ENCODE peak calls at places on chromosomes 11 and 22, in five cellular contexts. W is CD8-positive, alpha-beta memory T cell; H is thoracic aorta; M is cardiac muscle cell; P is endodermal cell. Z is an unnamed sample.

GRCh38 chr22:50170453-50171318 is at the start of gene PANX2:
- DNase-seq in W (no peak), H (no peak), P (peak; percentile 74), M (peak; percentile 69), Z (no peak)

GRCh38 chr11:133787379-133788103 is 57.8 kb downstream of the SPATA19 start:
- DNase-seq in H (no peak), P (peak; percentile 84), W (no peak), M (peak; percentile 37), Z (no peak)

GRCh38 chr11:27754035-27755017 is 54.1 kb upstream of the BDNF start:
- DNase-seq in H (no peak), P (no peak), W (no peak), M (no peak), Z (no peak)

GRCh38 chr22:43944670-43945430 is 10.4 kb upstream of the SAMM50 start:
- DNase-seq in M (no peak), P (no peak), H (no peak), W (no peak), Z (no peak)

GRCh38 chr11:109112748-109113378 is 309.1 kb upstream of the C11orf87 start:
- DNase-seq in H (no peak), W (no peak), M (peak; percentile 47), P (peak; percentile 65), Z (no peak)

GRCh38 chr11:120660024-120660565 is 148.5 kb downstream of the GRIK4 start:
- DNase-seq in W (no peak), H (no peak), M (peak; percentile 62), P (peak; percentile 89), Z (no peak)

GRCh38 chr11:119505861-119506260 is 82.9 kb upstream of the THY1 start:
- DNase-seq in M (no peak), P (no peak), H (no peak), W (no peak), Z (no peak)

GRCh38 chr11:96234866-96235441 is 108.0 kb downstream of the MAML2 start:
- DNase-seq in W (no peak), P (no peak), H (no peak), M (no peak), Z (no peak)

GRCh38 chr11:78319453-78319955 is 98.1 kb downstream of the GAB2 start:
- DNase-seq in H (no peak), M (no peak), P (no peak), W (no peak), Z (no peak)

GRCh38 chr11:1741741-1742140 is 8.7 kb downstream of the IFITM10 start:
- DNase-seq in P (no peak), H (no peak), M (no peak), W (no peak), Z (no peak)

GRCh38 chr11:133712235-133712634 is 133.1 kb downstream of the SPATA19 start:
- DNase-seq in H (no peak), P (no peak), M (no peak), W (no peak), Z (no peak)

GRCh38 chr11:104602643-104603042 is 295.6 kb downstream of the CASP12 start:
- DNase-seq in M (no peak), W (no peak), H (no peak), P (no peak), Z (no peak)

GRCh38 chr11:94283678-94284077 is 20.7 kb upstream of the IZUMO1R start:
- DNase-seq in W (no peak), P (no peak), H (no peak), M (no peak), Z (no peak)

GRCh38 chr11:44789466-44789865 is 62.7 kb downstream of the TSPAN18 start:
- DNase-seq in M (no peak), H (no peak), W (no peak), P (no peak), Z (no peak)

GRCh38 chr11:103109818-103110388 is 677 bp downstream of the DYNC2H1 start:
- DNase-seq in P (peak; percentile 59), H (no peak), W (no peak), M (no peak), Z (no peak)

GRCh38 chr11:68632802-68633201 is 51.5 kb upstream of the GAL start:
- DNase-seq in M (peak; percentile 78), W (peak; percentile 10), P (peak; percentile 93), H (no peak), Z (peak; percentile 21)

GRCh38 chr11:110187731-110188130 is 94.5 kb downstream of the ZC3H12C start:
- DNase-seq in H (no peak), P (no peak), M (no peak), W (no peak), Z (no peak)

GRCh38 chr11:115741376-115741775 is 237.2 kb upstream of the CADM1 start:
- DNase-seq in W (no peak), M (no peak), P (no peak), H (no peak), Z (no peak)

GRCh38 chr11:88827018-88827676 is 238.6 kb downstream of the GRM5 start:
- DNase-seq in H (no peak), M (no peak), P (no peak), W (no peak), Z (no peak)

GRCh38 chr11:48022445-48022844 is 42.1 kb downstream of the PTPRJ start:
- DNase-seq in P (no peak), W (no peak), H (no peak), M (no peak), Z (no peak)

GRCh38 chr11:45624095-45624494 is 41.3 kb downstream of the CHST1 start:
- DNase-seq in P (no peak), M (no peak), H (no peak), W (no peak), Z (no peak)

GRCh38 chr11:47466701-47467250 is 17.8 kb upstream of the RAPSN start:
- DNase-seq in P (peak; percentile 55), M (no peak), H (no peak), W (no peak), Z (no peak)

GRCh38 chr11:3201112-3201581 is 17.5 kb downstream of the MRGPRG start:
- DNase-seq in H (no peak), W (no peak), P (peak; percentile 41), M (no peak), Z (no peak)

GRCh38 chr11:1856306-1857005 is 3.6 kb downstream of the LSP1 start:
- DNase-seq in M (no peak), W (no peak), P (no peak), H (no peak), Z (no peak)

GRCh38 chr22:26892401-26893033 is 235.1 kb downstream of the MIAT start:
- DNase-seq in W (no peak), P (peak; percentile 44), H (no peak), M (peak; percentile 23), Z (no peak)

GRCh38 chr22:24146791-24147353 is 34.4 kb upstream of the SUSD2 start:
- DNase-seq in H (no peak), P (peak; percentile 68), W (no peak), M (peak; percentile 58), Z (no peak)

GRCh38 chr11:76120513-76121081 is 85.7 kb downstream of the WNT11 start:
- DNase-seq in W (no peak), P (peak; percentile 67), H (no peak), M (no peak), Z (no peak)

GRCh38 chr22:27116295-27116694 is 458.9 kb downstream of the MIAT start:
- DNase-seq in W (no peak), P (no peak), H (no peak), M (no peak), Z (no peak)

GRCh38 chr22:24803064-24803542 is 2.9 kb upstream of the SGSM1 start:
- DNase-seq in M (peak; percentile 66), H (no peak), P (peak; percentile 95), W (peak; percentile 53), Z (peak; percentile 47)

GRCh38 chr11:77473001-77473800 is 693 bp downstream of the PAK1 start:
- DNase-seq in W (peak; percentile 34), P (peak; percentile 89), M (peak; percentile 77), H (no peak), Z (peak; percentile 12)

GRCh38 chr11:15594607-15595006 is 479.9 kb downstream of the INSC start:
- DNase-seq in W (no peak), P (peak; percentile 68), M (no peak), H (no peak), Z (no peak)

DNA sequence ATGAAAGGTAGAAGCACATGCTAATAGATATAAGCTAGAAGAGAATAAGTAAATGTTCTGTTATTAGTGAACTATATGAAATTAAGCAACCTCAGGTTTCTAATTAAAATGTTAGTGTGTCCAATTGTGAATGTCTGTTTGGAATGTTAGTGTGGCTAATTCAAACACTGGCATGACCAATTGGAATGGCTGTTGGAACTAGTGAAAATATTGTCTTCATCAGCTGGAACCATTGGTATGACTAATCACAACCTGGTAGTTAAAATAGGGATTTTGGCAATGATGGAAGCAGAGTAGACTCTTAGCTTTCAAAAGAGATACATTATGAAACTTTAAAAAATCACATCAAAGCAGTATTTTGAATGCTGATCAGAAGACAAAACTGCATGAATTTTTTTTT is 66.8 kb downstream of the CYB5R2 start:
- DNase-seq in W (no peak), H (no peak), P (no peak), M (no peak), Z (no peak)
- H3K27ac ChIP-seq in W (no peak overlapping the region), H (no peak overlapping the region), P (no peak overlapping the region), M (no peak overlapping the region), Z (no peak overlapping the region)

GRCh38 chr22:42905702-42906183 is 48.7 kb upstream of the ARFGAP3 start:
- DNase-seq in P (no peak), M (no peak), W (no peak), H (no peak), Z (no peak)

GRCh38 chr22:42902875-42903510 is 45.9 kb upstream of the ARFGAP3 start:
- DNase-seq in W (no peak), M (peak; percentile 41), H (no peak), P (peak; percentile 69), Z (no peak)

GRCh38 chr22:42904049-42904448 is 47.0 kb upstream of the ARFGAP3 start:
- DNase-seq in M (no peak), H (no peak), W (no peak), P (no peak), Z (no peak)

GRCh38 chr22:42906605-42907338 is 49.7 kb upstream of the ARFGAP3 start:
- DNase-seq in H (no peak), W (no peak), M (peak; percentile 76), P (no peak), Z (no peak)

DNA sequence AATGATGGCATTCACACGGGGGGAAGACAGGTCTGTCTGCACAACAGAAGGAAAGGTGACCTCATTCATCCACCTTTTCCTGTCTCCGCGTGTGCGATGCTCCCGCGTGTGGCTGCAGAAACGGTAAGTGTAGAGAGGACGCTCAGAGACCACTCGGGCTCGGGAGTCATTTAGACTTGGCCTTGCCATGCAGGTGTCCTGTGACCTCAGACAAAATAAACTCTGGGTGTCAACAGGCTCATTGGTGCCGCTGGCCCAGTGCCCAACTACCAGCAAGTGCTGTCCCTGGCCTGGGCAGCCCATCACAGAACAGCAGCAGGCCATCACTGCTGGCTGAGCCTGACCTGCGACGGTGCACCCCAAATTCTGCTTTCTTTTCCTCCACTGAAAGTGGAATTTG is 48.1 kb upstream of the ARFGAP3 start:
- DNase-seq in P (no peak), H (no peak), M (no peak), W (no peak), Z (no peak)
- H3K4me1 ChIP-seq in P (peaks cover 6% of the 10 kb centered on the region), H (peaks cover 35% of the 10 kb centered on the region), M (peaks cover 51% of the 10 kb centered on the region), W (no peaks in the 10 kb centered on the region), Z (no peaks in the 10 kb centered on the region)

GRCh38 chr11:13118691-13119090 is 109.6 kb downstream of the RASSF10 start:
- DNase-seq in H (no peak), M (no peak), P (no peak), W (no peak), Z (no peak)
- H3K27ac ChIP-seq in H (no peak overlapping the region), M (no peak overlapping the region), P (no peak overlapping the region), W (no peak overlapping the region), Z (no peak overlapping the region)

DNA sequence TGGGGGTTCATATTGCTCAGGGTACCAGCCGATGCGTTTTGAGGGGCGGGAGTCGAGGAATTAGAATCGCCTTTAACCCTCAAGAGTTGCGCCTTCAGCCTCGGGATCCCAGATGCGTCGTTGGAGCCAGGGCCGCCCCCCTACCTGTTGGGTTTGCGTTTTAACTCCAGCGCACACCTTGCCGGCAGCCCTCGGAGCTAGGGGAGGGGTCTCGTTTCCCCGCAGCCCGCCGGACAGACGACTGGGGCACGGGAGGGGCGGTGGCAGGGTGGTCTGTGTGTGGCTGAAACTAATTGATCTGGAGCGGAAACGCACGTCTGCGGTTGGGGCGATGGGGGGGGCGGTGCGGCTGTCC is 3.4 kb upstream of the CCND1 start:
- DNase-seq in M (no peak), P (peak; percentile 83), H (no peak), W (no peak), Z (no peak)
- H3K4me1 ChIP-seq in M (no peaks in the 10 kb centered on the region), P (peaks cover 11% of the 10 kb centered on the region), H (peaks cover 32% of the 10 kb centered on the region), W (peaks cover 39% of the 10 kb centered on the region), Z (peaks cover 52% of the 10 kb centered on the region)